ENCODE peak calls at places on chromosome 10, in eight cellular contexts. One of them, this sample, is unnamed.

GRCh38 chr10:124240721-124241350 is 147.4 kb upstream of the CHST15 start:
- DNase-seq in substantia nigra: no peak
- DNase-seq in naive thymus-derived CD4-positive, alpha-beta T cell: no peak
- DNase-seq in MV-4-11: no peak
- DNase-seq in NCI-H1436: no peak
- DNase-seq in HTR-8/SVneo: no peak
- DNase-seq in BE2C: no peak
- DNase-seq in COR-L47: no peak
- DNase-seq in this sample: no peak

GRCh38 chr10:71860243-71861029 is 9.4 kb upstream of the PSAP start:
- DNase-seq in substantia nigra: peak
- DNase-seq in NCI-H1436: peak
- DNase-seq in BE2C: peak
- DNase-seq in MV-4-11: peak
- DNase-seq in HTR-8/SVneo: peak
- DNase-seq in COR-L47: peak
- DNase-seq in naive thymus-derived CD4-positive, alpha-beta T cell: no peak
- DNase-seq in this sample: no peak

GRCh38 chr10:36119439-36119838 is 477.3 kb upstream of the FZD8 start:
- DNase-seq in BE2C: no peak
- DNase-seq in naive thymus-derived CD4-positive, alpha-beta T cell: no peak
- DNase-seq in HTR-8/SVneo: no peak
- DNase-seq in NCI-H1436: no peak
- DNase-seq in MV-4-11: no peak
- DNase-seq in substantia nigra: no peak
- DNase-seq in COR-L47: no peak
- DNase-seq in this sample: no peak

GRCh38 chr10:51176976-51177690 is 102.8 kb downstream of the PRKG1 start:
- DNase-seq in substantia nigra: no peak
- DNase-seq in HTR-8/SVneo: no peak
- DNase-seq in COR-L47: no peak
- DNase-seq in MV-4-11: no peak
- DNase-seq in NCI-H1436: no peak
- DNase-seq in naive thymus-derived CD4-positive, alpha-beta T cell: no peak
- DNase-seq in BE2C: no peak
- DNase-seq in this sample: no peak

GRCh38 chr10:128730922-128731321 is 604.7 kb upstream of the MKI67 start:
- DNase-seq in naive thymus-derived CD4-positive, alpha-beta T cell: no peak
- DNase-seq in substantia nigra: no peak
- DNase-seq in HTR-8/SVneo: no peak
- DNase-seq in COR-L47: no peak
- DNase-seq in NCI-H1436: no peak
- DNase-seq in MV-4-11: no peak
- DNase-seq in BE2C: no peak
- DNase-seq in this sample: no peak

GRCh38 chr10:123912466-123913201 is 21.0 kb upstream of the CPXM2 start:
- DNase-seq in MV-4-11: no peak
- DNase-seq in substantia nigra: no peak
- DNase-seq in NCI-H1436: no peak
- DNase-seq in BE2C: no peak
- DNase-seq in naive thymus-derived CD4-positive, alpha-beta T cell: no peak
- DNase-seq in HTR-8/SVneo: no peak
- DNase-seq in COR-L47: no peak
- DNase-seq in this sample: no peak

GRCh38 chr10:58341947-58342346 is 7.1 kb downstream of the UBE2D1 start:
- DNase-seq in naive thymus-derived CD4-positive, alpha-beta T cell: no peak
- DNase-seq in MV-4-11: no peak
- DNase-seq in BE2C: no peak
- DNase-seq in NCI-H1436: no peak
- DNase-seq in COR-L47: no peak
- DNase-seq in substantia nigra: no peak
- DNase-seq in HTR-8/SVneo: no peak
- DNase-seq in this sample: no peak

GRCh38 chr10:16505168-16505567 is 16.5 kb downstream of the C1QL3 start:
- DNase-seq in BE2C: no peak
- DNase-seq in naive thymus-derived CD4-positive, alpha-beta T cell: no peak
- DNase-seq in substantia nigra: no peak
- DNase-seq in MV-4-11: peak
- DNase-seq in NCI-H1436: no peak
- DNase-seq in HTR-8/SVneo: no peak
- DNase-seq in COR-L47: no peak
- DNase-seq in this sample: no peak

GRCh38 chr10:104274762-104275721 is 6.1 kb downstream of the GSTO2 start:
- DNase-seq in COR-L47: no peak
- DNase-seq in BE2C: peak
- DNase-seq in HTR-8/SVneo: no peak
- DNase-seq in NCI-H1436: peak
- DNase-seq in naive thymus-derived CD4-positive, alpha-beta T cell: peak
- DNase-seq in substantia nigra: peak
- DNase-seq in MV-4-11: no peak
- DNase-seq in this sample: peak

GRCh38 chr10:110448682-110449418 is 48.9 kb upstream of the DUSP5 start:
- DNase-seq in BE2C: no peak
- DNase-seq in COR-L47: no peak
- DNase-seq in HTR-8/SVneo: no peak
- DNase-seq in NCI-H1436: no peak
- DNase-seq in substantia nigra: no peak
- DNase-seq in MV-4-11: peak
- DNase-seq in naive thymus-derived CD4-positive, alpha-beta T cell: no peak
- DNase-seq in this sample: no peak

GRCh38 chr10:96470108-96470743 is 43.5 kb downstream of the TLL2 start:
- DNase-seq in naive thymus-derived CD4-positive, alpha-beta T cell: no peak
- DNase-seq in substantia nigra: peak
- DNase-seq in MV-4-11: no peak
- DNase-seq in COR-L47: no peak
- DNase-seq in HTR-8/SVneo: peak
- DNase-seq in BE2C: peak
- DNase-seq in NCI-H1436: peak
- DNase-seq in this sample: no peak

GRCh38 chr10:94762393-94762792 is at the start of gene CYP2C19:
- DNase-seq in MV-4-11: no peak
- DNase-seq in NCI-H1436: no peak
- DNase-seq in BE2C: no peak
- DNase-seq in substantia nigra: no peak
- DNase-seq in HTR-8/SVneo: no peak
- DNase-seq in COR-L47: no peak
- DNase-seq in naive thymus-derived CD4-positive, alpha-beta T cell: no peak
- DNase-seq in this sample: no peak

GRCh38 chr10:103843854-103844567 is 11.4 kb downstream of the SH3PXD2A start:
- DNase-seq in BE2C: no peak
- DNase-seq in substantia nigra: no peak
- DNase-seq in HTR-8/SVneo: no peak
- DNase-seq in COR-L47: no peak
- DNase-seq in NCI-H1436: no peak
- DNase-seq in MV-4-11: no peak
- DNase-seq in naive thymus-derived CD4-positive, alpha-beta T cell: no peak
- DNase-seq in this sample: no peak

GRCh38 chr10:66204838-66205237 is 721.0 kb upstream of the LRRTM3 start:
- DNase-seq in substantia nigra: no peak
- DNase-seq in naive thymus-derived CD4-positive, alpha-beta T cell: no peak
- DNase-seq in HTR-8/SVneo: no peak
- DNase-seq in COR-L47: no peak
- DNase-seq in MV-4-11: no peak
- DNase-seq in NCI-H1436: no peak
- DNase-seq in BE2C: no peak
- DNase-seq in this sample: no peak

GRCh38 chr10:22681783-22682183 is 32.6 kb downstream of the PIP4K2A start:
- DNase-seq in BE2C: no peak
- DNase-seq in COR-L47: no peak
- DNase-seq in naive thymus-derived CD4-positive, alpha-beta T cell: no peak
- DNase-seq in MV-4-11: peak
- DNase-seq in substantia nigra: no peak
- DNase-seq in NCI-H1436: no peak
- DNase-seq in HTR-8/SVneo: peak
- DNase-seq in this sample: peak

GRCh38 chr10:21530168-21530567 is 3.9 kb upstream of the MLLT10 start:
- DNase-seq in naive thymus-derived CD4-positive, alpha-beta T cell: no peak
- DNase-seq in COR-L47: no peak
- DNase-seq in BE2C: no peak
- DNase-seq in NCI-H1436: no peak
- DNase-seq in HTR-8/SVneo: no peak
- DNase-seq in substantia nigra: no peak
- DNase-seq in MV-4-11: no peak
- DNase-seq in this sample: no peak

GRCh38 chr10:35040761-35041501 is 49.2 kb downstream of the CUL2 start:
- DNase-seq in naive thymus-derived CD4-positive, alpha-beta T cell: no peak
- DNase-seq in substantia nigra: no peak
- DNase-seq in NCI-H1436: no peak
- DNase-seq in COR-L47: no peak
- DNase-seq in BE2C: no peak
- DNase-seq in HTR-8/SVneo: no peak
- DNase-seq in MV-4-11: no peak
- DNase-seq in this sample: no peak

GRCh38 chr10:34535872-34536271 is 279.2 kb downstream of the PARD3 start:
- DNase-seq in NCI-H1436: no peak
- DNase-seq in MV-4-11: no peak
- DNase-seq in HTR-8/SVneo: no peak
- DNase-seq in naive thymus-derived CD4-positive, alpha-beta T cell: no peak
- DNase-seq in substantia nigra: no peak
- DNase-seq in BE2C: no peak
- DNase-seq in COR-L47: no peak
- DNase-seq in this sample: no peak

GRCh38 chr10:61890430-61890829 is 11.1 kb upstream of the ARID5B start:
- DNase-seq in substantia nigra: no peak
- DNase-seq in COR-L47: no peak
- DNase-seq in naive thymus-derived CD4-positive, alpha-beta T cell: no peak
- DNase-seq in HTR-8/SVneo: no peak
- DNase-seq in MV-4-11: no peak
- DNase-seq in BE2C: no peak
- DNase-seq in NCI-H1436: no peak
- DNase-seq in this sample: no peak

GRCh38 chr10:116809528-116810500 is 39.5 kb upstream of the ENO4 start:
- DNase-seq in naive thymus-derived CD4-positive, alpha-beta T cell: no peak
- DNase-seq in MV-4-11: no peak
- DNase-seq in NCI-H1436: peak
- DNase-seq in BE2C: peak
- DNase-seq in substantia nigra: no peak
- DNase-seq in COR-L47: no peak
- DNase-seq in HTR-8/SVneo: no peak
- DNase-seq in this sample: no peak

GRCh38 chr10:78812571-78813318 is 256.0 kb upstream of the ZMIZ1 start:
- DNase-seq in substantia nigra: no peak
- DNase-seq in NCI-H1436: no peak
- DNase-seq in BE2C: no peak
- DNase-seq in naive thymus-derived CD4-positive, alpha-beta T cell: no peak
- DNase-seq in MV-4-11: no peak
- DNase-seq in COR-L47: no peak
- DNase-seq in HTR-8/SVneo: no peak
- DNase-seq in this sample: no peak

This sample was measured in T-helper 17 cell.